ENCODE peak calls at places on chromosomes 6 and 20, in five cellular contexts. I, U, L, H and O are unnamed samples.

GRCh38 chr6:41894366-41895299 is 542 bp downstream of the USP49 start:
- DNase-seq in H (peak; percentile 49), L (peak; percentile 33), U (no peak), I (no peak), O (no peak)

GRCh38 chr6:135496805-135497411 is 632 bp downstream of the AHI1 start:
- DNase-seq in H (no peak), U (no peak), I (no peak), L (no peak), O (no peak)

GRCh38 chr6:123899745-123900144 is 96.1 kb downstream of the NKAIN2 start:
- DNase-seq in L (no peak), I (no peak), U (no peak), H (no peak), O (no peak)

GRCh38 chr6:11771473-11772048 is 7.0 kb downstream of the ADTRP start:
- DNase-seq in I (peak; percentile 62), U (no peak), H (no peak), L (peak; percentile 70), O (no peak)

GRCh38 chr20:64077876-64078551 is 1.3 kb downstream of the RGS19 start:
- DNase-seq in I (no peak), H (no peak), U (no peak), L (no peak), O (no peak)

GRCh38 chr20:18250237-18250636 is 38.1 kb upstream of the ZNF133 start:
- DNase-seq in H (no peak), I (no peak), L (no peak), U (no peak), O (no peak)

GRCh38 chr20:31587545-31588389 is 17.3 kb upstream of the ID1 start:
- DNase-seq in I (no peak), U (no peak), L (peak; percentile 72), H (no peak), O (no peak)

GRCh38 chr6:136129365-136129764 is 120.7 kb downstream of the MTFR2 start:
- DNase-seq in U (no peak), L (no peak), H (no peak), I (no peak), O (no peak)

GRCh38 chr20:51154708-51155690 is 132.1 kb upstream of the KCNG1 start:
- DNase-seq in H (no peak), I (no peak), U (no peak), L (no peak), O (no peak)

GRCh38 chr6:145704153-145704781 is 31.1 kb downstream of the EPM2A start:
- DNase-seq in L (peak; percentile 20), U (no peak), I (peak; percentile 38), H (no peak), O (no peak)

GRCh38 chr20:1336699-1337387 is 7.9 kb upstream of the SDCBP2 start:
- DNase-seq in H (no peak), L (no peak), I (no peak), U (no peak), O (peak; percentile 48)

GRCh38 chr6:153140299-153140698 is 9.2 kb upstream of the RGS17 start:
- DNase-seq in L (no peak), H (no peak), U (no peak), I (no peak), O (no peak)

GRCh38 chr6:143955971-143956370 is 52.1 kb downstream of the PLAGL1 start:
- DNase-seq in I (peak; percentile 23), H (no peak), U (no peak), L (no peak), O (no peak)

GRCh38 chr20:46027245-46027853 is 1.7 kb upstream of the SLC12A5 start:
- DNase-seq in U (peak; percentile 78), L (peak; percentile 69), H (peak; percentile 72), I (peak; percentile 61), O (no peak)

GRCh38 chr6:130118236-130118635 is 99.9 kb downstream of the L3MBTL3 start:
- DNase-seq in H (no peak), L (no peak), U (no peak), I (no peak), O (no peak)

GRCh38 chr6:119495230-119495683 is 145.7 kb upstream of the MAN1A1 start:
- DNase-seq in H (no peak), L (no peak), U (no peak), I (no peak), O (no peak)

GRCh38 chr20:47464380-47465101 is 37.1 kb upstream of the NCOA3 start:
- DNase-seq in H (no peak), L (peak; percentile 98), I (peak; percentile 99), U (no peak), O (no peak)

GRCh38 chr6:52233975-52234823 is 10.1 kb downstream of the IL17F start:
- DNase-seq in H (peak; percentile 80), L (peak; percentile 39), I (peak; percentile 63), U (peak; percentile 26), O (peak; percentile 25)

GRCh38 chr6:24829657-24830056 is 30.9 kb upstream of the ARMH2 start:
- DNase-seq in L (no peak), H (no peak), U (no peak), I (no peak), O (no peak)

GRCh38 chr6:129730477-129731165 is 20.6 kb upstream of the ARHGAP18 start:
- DNase-seq in I (no peak), H (no peak), L (peak; percentile 23), U (no peak), O (no peak)

GRCh38 chr6:88855521-88856152 is 107.8 kb downstream of the RNGTT start:
- DNase-seq in U (no peak), L (no peak), I (peak; percentile 31), H (no peak), O (no peak)

GRCh38 chr20:58306421-58307261 is 2.9 kb upstream of the RAB22A start:
- DNase-seq in U (no peak), L (peak; percentile 65), H (no peak), I (peak; percentile 76), O (no peak)

GRCh38 chr6:36683656-36684446 is 5.3 kb downstream of the CDKN1A start:
- DNase-seq in U (no peak), H (no peak), L (no peak), I (no peak), O (no peak)

GRCh38 chr20:38270869-38271608 is 10.5 kb upstream of the KIAA1755 start:
- DNase-seq in H (no peak), L (peak; percentile 90), U (no peak), I (peak; percentile 99), O (no peak)

GRCh38 chr6:72956272-72956671 is 269.0 kb downstream of the KHDC1L start:
- DNase-seq in I (no peak), H (no peak), U (no peak), L (no peak), O (no peak)

GRCh38 chr6:118644007-118644406 is 7.4 kb downstream of the CEP85L start:
- DNase-seq in I (peak; percentile 53), H (no peak), U (no peak), L (peak; percentile 38), O (no peak)

GRCh38 chr6:2807342-2808090 is 34.1 kb downstream of the SERPINB1 start:
- DNase-seq in U (no peak), L (no peak), I (peak; percentile 59), H (no peak), O (no peak)

GRCh38 chr6:20487669-20488375 is 46.4 kb upstream of the CDKAL1 start:
- DNase-seq in L (no peak), U (no peak), H (no peak), I (peak; percentile 75), O (no peak)

GRCh38 chr20:11207749-11208502 is 534.1 kb upstream of the JAG1 start:
- DNase-seq in L (peak; percentile 65), U (no peak), I (peak; percentile 44), H (peak; percentile 31), O (no peak)

GRCh38 chr6:82750570-82750969 is 315.1 kb downstream of the UBE3D start:
- DNase-seq in H (no peak), U (no peak), I (peak; percentile 36), L (no peak), O (no peak)

GRCh38 chr20:44730441-44730840 is 15.2 kb upstream of the KCNK15 start:
- DNase-seq in L (peak; percentile 67), I (peak; percentile 77), U (no peak), H (no peak), O (no peak)

GRCh38 chr6:14707971-14708465 is 537.9 kb upstream of the JARID2 start:
- DNase-seq in U (no peak), I (no peak), H (no peak), L (no peak), O (no peak)

GRCh38 chr6:165646484-165646883 is 16.6 kb downstream of the PDE10A start:
- DNase-seq in H (no peak), I (no peak), L (no peak), U (no peak), O (no peak)

GRCh38 chr6:28648035-28648877 is 122.6 kb downstream of the GPX5 start:
- DNase-seq in L (peak; percentile 82), U (peak; percentile 87), I (peak; percentile 74), H (peak; percentile 90), O (peak; percentile 93)

GRCh38 chr6:163232649-163233048 is 181.9 kb upstream of the QKI start:
- DNase-seq in H (no peak), I (no peak), L (no peak), U (no peak), O (no peak)
- H2BK15ac ChIP-seq in H (no peak overlapping the region), I (no peak overlapping the region), L (no peak overlapping the region), U (peak overlapping the region; percentile 26), O (no peak overlapping the region)

DNA sequence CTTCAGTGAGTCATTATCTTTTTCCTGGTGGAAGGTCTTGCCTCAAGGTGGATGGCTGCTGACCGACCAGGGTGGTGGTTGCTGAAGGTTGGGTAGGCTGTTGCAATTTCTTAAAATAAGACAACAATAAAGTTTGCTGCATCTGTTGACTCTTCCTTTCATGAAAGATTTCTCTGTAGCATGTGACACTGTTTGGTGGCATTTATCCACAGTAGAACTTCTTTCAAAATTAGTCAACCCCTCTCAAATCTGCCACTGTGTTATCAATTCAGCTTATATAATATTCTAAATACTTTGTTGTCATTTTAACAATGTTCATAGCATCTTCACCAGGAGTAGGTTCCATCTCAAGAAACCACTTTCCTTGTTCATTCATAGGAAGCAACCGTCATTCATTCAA is 66.8 kb upstream of the ATXN1 start:
- DNase-seq in L (no peak), H (no peak), U (no peak), I (no peak), O (no peak)
- H4K8ac ChIP-seq in L (no peak overlapping the region), H (no peak overlapping the region), U (no peak overlapping the region), I (no peak overlapping the region), O (no peak overlapping the region)

GRCh38 chr20:3248167-3248992 is 9.4 kb upstream of the SLC4A11 start:
- DNase-seq in I (no peak), L (peak; percentile 46), U (peak; percentile 15), H (peak; percentile 71), O (no peak)
- H3K4me3 ChIP-seq in I (no peak overlapping the region), L (peak overlapping the region; percentile 66), U (peak overlapping the region; percentile 2), H (no peak overlapping the region), O (peak overlapping the region; percentile 37)

GRCh38 chr6:138162104-138162946 is 586 bp downstream of the ARFGEF3 start:
- DNase-seq in H (peak; percentile 43), L (peak; percentile 17), U (no peak), I (no peak), O (no peak)

GRCh38 chr6:138161118-138161433 is 663 bp upstream of the ARFGEF3 start:
- DNase-seq in I (no peak), H (peak; percentile 40), L (peak; percentile 8), U (no peak), O (no peak)

GRCh38 chr6:138160329-138161117 is 1.2 kb upstream of the ARFGEF3 start:
- DNase-seq in I (no peak), L (no peak), H (peak; percentile 4), U (no peak), O (no peak)

GRCh38 chr6:138162947-138163569 is 1.3 kb downstream of the ARFGEF3 start:
- DNase-seq in I (no peak), H (no peak), U (no peak), L (no peak), O (no peak)

GRCh38 chr6:138161434-138162103 is at the start of gene ARFGEF3:
- DNase-seq in U (peak; percentile 67), L (peak; percentile 35), H (peak; percentile 65), I (peak; percentile 1), O (peak; percentile 82)
- H2BK15ac ChIP-seq in U (peak within 1 kb of the TSS; percentile 79), L (no peak within 1 kb of the TSS), H (no peak within 1 kb of the TSS), I (no peak within 1 kb of the TSS), O (no peak within 1 kb of the TSS)

GRCh38 chr6:170584181-170584953 is at the start of gene PDCD2:
- DNase-seq in I (peak; percentile 88), H (peak; percentile 97), U (peak; percentile 81), L (peak; percentile 93), O (peak; percentile 89)
- H4K8ac ChIP-seq in I (peak within 1 kb of the TSS; percentile 79), H (no peak within 1 kb of the TSS), U (no peak within 1 kb of the TSS), L (peak within 1 kb of the TSS; percentile 97), O (peak within 1 kb of the TSS; percentile 66)